ENCODE peak calls at places on chromosome 1, in seven cellular contexts. D is stomach, W is neural progenitor cell, U is foreskin fibroblast, L is fibroblast of lung, S is IMR-90, B is heart right ventricle. A is an unnamed sample.

GRCh38 chr1:117810553-117810952 is 118.9 kb downstream of the GDAP2 start:
- DNase-seq in D (no peak), W (no peak), U (peak; percentile 82), L (peak; percentile 44), S (no peak), B (no peak), A (no peak)

GRCh38 chr1:21668232-21669032 is 725 bp downstream of the RAP1GAP start:
- DNase-seq in D (peak; percentile 23), W (peak; percentile 44), U (no peak), L (no peak), S (no peak), B (no peak), A (no peak)

GRCh38 chr1:247574236-247574635 is 13.9 kb upstream of the OR2G2 start:
- DNase-seq in D (no peak), W (no peak), U (no peak), L (no peak), S (no peak), B (no peak), A (no peak)

GRCh38 chr1:28249013-28249870 is 10.1 kb upstream of the SESN2 start:
- DNase-seq in D (peak; percentile 80), W (peak; percentile 50), U (peak; percentile 90), L (peak; percentile 77), S (peak; percentile 70), B (peak; percentile 60), A (peak; percentile 77)

GRCh38 chr1:203462878-203463277 is 12.7 kb upstream of the PRELP start:
- DNase-seq in D (no peak), W (no peak), U (peak; percentile 74), L (peak; percentile 73), S (peak; percentile 79), B (no peak), A (peak; percentile 74)

GRCh38 chr1:17355898-17356297 is 16.1 kb upstream of the PADI6 start:
- DNase-seq in D (no peak), W (no peak), U (no peak), L (no peak), S (no peak), B (no peak), A (no peak)

GRCh38 chr1:46539968-46540367 is 11.5 kb downstream of the KNCN start:
- DNase-seq in D (no peak), W (no peak), U (peak; percentile 88), L (peak; percentile 52), S (peak; percentile 77), B (no peak), A (peak; percentile 69)

GRCh38 chr1:3133671-3134070 is 64.7 kb downstream of the PRDM16 start:
- DNase-seq in D (peak; percentile 78), W (no peak), U (no peak), L (no peak), S (no peak), B (no peak), A (peak; percentile 1)

GRCh38 chr1:159913451-159914192 is 11.7 kb downstream of the TAGLN2 start:
- DNase-seq in D (peak; percentile 76), W (no peak), U (no peak), L (no peak), S (no peak), B (no peak), A (no peak)

GRCh38 chr1:163414778-163415177 is 93.0 kb downstream of the NUF2 start:
- DNase-seq in D (no peak), W (no peak), U (no peak), L (no peak), S (no peak), B (no peak), A (no peak)

GRCh38 chr1:19463204-19463803 is 22.0 kb downstream of the CAPZB start:
- DNase-seq in D (no peak), W (no peak), U (no peak), L (no peak), S (no peak), B (no peak), A (no peak)

GRCh38 chr1:56526571-56527174 is 52.7 kb downstream of the PLPP3 start:
- DNase-seq in D (no peak), W (no peak), U (peak; percentile 48), L (no peak), S (peak; percentile 32), B (no peak), A (no peak)

GRCh38 chr1:225509770-225510169 is 81.9 kb upstream of the LBR start:
- DNase-seq in D (no peak), W (no peak), U (no peak), L (no peak), S (peak; percentile 45), B (no peak), A (no peak)

GRCh38 chr1:16204634-16205332 is 7.7 kb downstream of the ARHGEF19 start:
- DNase-seq in D (peak; percentile 50), W (peak; percentile 77), U (peak; percentile 30), L (no peak), S (no peak), B (no peak), A (no peak)

GRCh38 chr1:236035681-236036101 is 29.2 kb downstream of the NID1 start:
- DNase-seq in D (no peak), W (no peak), U (peak; percentile 37), L (peak; percentile 76), S (peak; percentile 53), B (no peak), A (no peak)

GRCh38 chr1:10678395-10678794 is 118.1 kb downstream of the CASZ1 start:
- DNase-seq in D (no peak), W (no peak), U (no peak), L (no peak), S (no peak), B (no peak), A (no peak)

GRCh38 chr1:10678852-10679251 is 117.6 kb downstream of the CASZ1 start:
- DNase-seq in D (no peak), W (no peak), U (no peak), L (no peak), S (no peak), B (no peak), A (no peak)

GRCh38 chr1:10681296-10682113 is 114.9 kb downstream of the CASZ1 start:
- DNase-seq in D (no peak), W (peak; percentile 59), U (no peak), L (no peak), S (no peak), B (no peak), A (no peak)

GRCh38 chr1:10680487-10680886 is 116.0 kb downstream of the CASZ1 start:
- DNase-seq in D (peak; percentile 73), W (no peak), U (no peak), L (no peak), S (no peak), B (no peak), A (no peak)

DNA sequence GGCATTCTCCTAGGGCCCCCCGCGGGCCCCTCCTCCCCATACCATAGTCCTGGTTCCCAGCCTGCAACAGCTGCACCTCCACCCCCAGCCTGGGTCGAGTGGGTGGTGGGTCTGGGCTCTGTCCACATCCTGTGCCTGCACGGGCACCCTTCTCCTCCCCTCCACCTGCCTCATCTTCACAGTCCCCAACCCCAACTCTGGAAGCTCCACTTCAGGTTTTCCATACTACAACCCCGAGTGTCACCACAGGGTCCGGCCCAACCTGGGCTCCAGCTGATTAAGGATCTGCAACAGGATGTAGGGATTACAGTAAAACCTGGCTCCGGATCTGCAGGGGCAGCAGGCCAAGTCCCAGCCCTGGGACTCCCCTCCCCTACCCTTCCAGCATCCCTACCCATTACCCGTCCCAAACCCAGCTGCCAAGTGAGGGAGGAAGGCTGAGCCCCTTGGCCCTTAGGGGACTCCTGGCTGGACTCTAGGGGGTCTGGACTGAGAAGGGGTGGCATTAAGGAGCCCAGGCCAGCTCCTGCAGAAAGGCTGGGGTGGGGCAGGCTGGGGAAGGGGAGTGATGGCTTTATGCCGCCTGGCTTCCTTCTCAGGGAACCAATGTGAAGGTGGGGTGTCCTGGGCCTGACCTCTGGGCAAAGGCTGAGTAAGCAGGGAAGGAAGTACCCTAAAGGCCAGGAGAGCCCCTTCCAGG is 116.8 kb downstream of the CASZ1 start:
- DNase-seq in D (peak; percentile 87), W (peak; percentile 92), U (peak; percentile 36), L (peak; percentile 30), S (peak; percentile 62), B (peak; percentile 61), A (peak; percentile 48)
- H3K4me3 ChIP-seq in D (no peak overlapping the region), W (no peak overlapping the region), U (no peak overlapping the region), L (no peak overlapping the region), S (no peak overlapping the region), B (no peak overlapping the region), A (no peak overlapping the region)

GRCh38 chr1:95002657-95003432 is 69.9 kb downstream of the ALG14 start:
- DNase-seq in D (no peak), W (no peak), U (peak; percentile 51), L (peak; percentile 45), S (peak; percentile 39), B (peak; percentile 28), A (peak; percentile 35)
- TF ChIP-seq CTCF in D (no peak), W (no peak), U (no peak), L (no peak), S (no peak), B (no peak), A (no peak)

DNA sequence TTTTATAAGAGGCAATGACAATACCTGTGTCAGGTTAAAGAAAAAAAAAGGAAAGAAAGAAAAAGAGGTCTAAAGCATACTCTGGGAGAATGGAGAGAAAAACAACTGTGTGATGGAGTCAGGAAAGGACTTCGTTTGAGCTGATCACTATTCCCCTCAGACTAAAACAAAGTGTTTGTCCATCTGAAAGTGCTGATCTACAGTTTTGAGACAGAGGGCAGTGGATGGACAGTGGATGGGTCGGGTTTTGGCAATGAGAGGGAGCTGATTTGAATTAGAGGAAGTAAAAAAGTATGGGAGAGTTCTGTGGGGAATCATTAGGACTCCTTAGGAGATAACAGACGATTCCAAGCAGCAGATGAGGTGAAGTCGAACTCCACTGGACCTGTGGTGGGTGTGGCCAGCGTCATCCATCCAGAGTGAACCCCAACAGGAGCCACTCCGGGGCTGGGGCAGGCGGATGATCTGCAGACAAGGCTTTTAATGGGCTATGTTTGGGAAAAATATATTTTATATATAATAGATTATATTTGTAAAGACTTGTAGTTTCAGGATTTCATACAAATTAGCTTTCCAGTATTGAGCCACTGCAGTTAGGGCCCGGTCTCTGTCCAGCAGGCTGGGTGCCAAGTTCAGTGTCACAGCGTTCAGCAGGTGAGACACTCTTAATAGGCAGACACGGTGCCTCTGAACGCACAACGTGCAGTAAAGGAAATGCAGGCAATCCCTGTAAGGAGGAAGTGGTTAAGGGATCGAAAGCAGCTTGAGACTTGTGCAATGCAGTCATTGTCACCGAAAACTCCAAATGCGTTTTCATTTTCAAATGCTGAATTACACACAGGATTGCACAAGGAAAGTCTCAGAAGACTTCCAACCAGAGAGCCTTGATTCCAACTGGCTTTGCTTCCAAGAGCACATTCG is 62.1 kb downstream of the PTGS2 start:
- DNase-seq in D (peak; percentile 30), W (no peak), U (peak; percentile 77), L (peak; percentile 42), S (no peak), B (peak; percentile 8), A (peak; percentile 81)
- H3K4me3 ChIP-seq in D (peak overlapping the region; percentile 15), W (no peak overlapping the region), U (peak overlapping the region; percentile 45), L (peak overlapping the region; percentile 38), S (no peak overlapping the region), B (no peak overlapping the region), A (peak overlapping the region; percentile 30)

DNA sequence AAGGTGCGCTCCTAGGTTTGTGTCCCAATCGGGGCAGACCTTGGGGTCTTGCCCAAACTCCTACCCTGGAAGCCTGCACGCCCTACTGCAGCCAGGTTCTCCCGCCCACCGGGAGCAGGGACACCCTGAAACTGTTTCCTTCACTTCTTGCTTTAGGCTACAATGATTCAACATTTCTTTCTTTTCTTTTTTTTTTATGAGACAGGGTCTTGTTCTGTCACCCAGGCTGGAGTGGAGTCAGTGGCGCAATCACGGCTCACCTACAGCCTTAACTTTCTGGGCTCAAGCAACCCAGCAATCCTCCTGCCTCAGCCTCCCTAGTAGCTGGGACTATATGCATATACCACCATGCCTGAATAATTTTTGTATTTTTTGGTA is 75.8 kb downstream of the ITPKB start:
- DNase-seq in D (no peak), W (no peak), U (no peak), L (no peak), S (no peak), B (no peak), A (no peak)
- TF ChIP-seq CTCF in D (no peak), W (no peak), U (no peak), L (no peak), S (no peak), B (no peak), A (no peak)

A was measured in fibroblast of pulmonary artery.